ENCODE peak calls at places on chromosome 4, in five cellular contexts. U is aorta; P is CD4-positive, alpha-beta memory T cell; W is nucleus accumbens; N is activated CD8-positive, alpha-beta memory T cell treated with anti-CD3 and anti-CD28 coated beads for 1 hour. Z is an unnamed sample.

GRCh38 chr4:13616597-13616996 is 10.9 kb downstream of the BOD1L1 start:
- DNase-seq in U (no peak), P (no peak), W (no peak), N (no peak), Z (no peak)

GRCh38 chr4:5893013-5893580 is at the start of gene CRMP1:
- DNase-seq in U (no peak), P (no peak), W (no peak), N (no peak), Z (no peak)

GRCh38 chr4:151324449-151325319 is 721 bp downstream of the SH3D19 start:
- DNase-seq in U (peak), P (no peak), W (peak), N (no peak), Z (no peak)

GRCh38 chr4:19736968-19737756 is 514.5 kb upstream of the SLIT2 start:
- DNase-seq in U (no peak), P (no peak), W (no peak), N (no peak), Z (no peak)

GRCh38 chr4:38831653-38832052 is 25.0 kb downstream of the TLR6 start:
- DNase-seq in U (no peak), P (no peak), W (no peak), N (no peak), Z (no peak)

GRCh38 chr4:140090215-140090731 is 63.7 kb downstream of the MAML3 start:
- DNase-seq in U (no peak), P (no peak), W (no peak), N (no peak), Z (no peak)

GRCh38 chr4:109278594-109279031 is 23.8 kb downstream of the COL25A1 start:
- DNase-seq in U (no peak), P (no peak), W (no peak), N (no peak), Z (no peak)

GRCh38 chr4:37383579-37384229 is 139.2 kb downstream of the NWD2 start:
- DNase-seq in U (no peak), P (peak), W (no peak), N (no peak), Z (no peak)

GRCh38 chr4:101160792-101161592 is 186.3 kb downstream of the PPP3CA start:
- DNase-seq in U (no peak), P (no peak), W (no peak), N (no peak), Z (no peak)

GRCh38 chr4:120709986-120710385 is 212.5 kb downstream of the PRDM5 start:
- DNase-seq in U (no peak), P (no peak), W (no peak), N (no peak), Z (no peak)

GRCh38 chr4:14582658-14583057 is 419.6 kb upstream of the CPEB2 start:
- DNase-seq in U (no peak), P (no peak), W (no peak), N (no peak), Z (no peak)

GRCh38 chr4:38989487-38989886 is 42.7 kb downstream of the TMEM156 start:
- DNase-seq in U (no peak), P (no peak), W (no peak), N (no peak), Z (no peak)

GRCh38 chr4:4333265-4333706 is 43.2 kb downstream of the ZBTB49 start:
- DNase-seq in U (no peak), P (no peak), W (no peak), N (no peak), Z (no peak)

GRCh38 chr4:38131371-38132139 is 171.4 kb downstream of the PTTG2 start:
- DNase-seq in U (no peak), P (peak), W (no peak), N (peak), Z (no peak)

GRCh38 chr4:2948895-2949781 is 14.1 kb downstream of the NOP14 start:
- DNase-seq in U (no peak), P (no peak), W (no peak), N (no peak), Z (no peak)

GRCh38 chr4:15455290-15455689 is 14.4 kb upstream of the CC2D2A start:
- DNase-seq in U (no peak), P (no peak), W (no peak), N (no peak), Z (no peak)

GRCh38 chr4:4524364-4524763 is 17.5 kb downstream of the STX18 start:
- DNase-seq in U (no peak), P (peak), W (no peak), N (no peak), Z (no peak)

GRCh38 chr4:17721496-17722360 is 59.7 kb downstream of the FAM184B start:
- DNase-seq in U (no peak), P (no peak), W (peak), N (no peak), Z (no peak)

GRCh38 chr4:1082215-1083182 is 30.9 kb downstream of the RNF212 start:
- DNase-seq in U (peak), P (no peak), W (no peak), N (no peak), Z (peak)

GRCh38 chr4:38313999-38314561 is 349.9 kb upstream of the KLF3 start:
- DNase-seq in U (no peak), P (no peak), W (no peak), N (no peak), Z (no peak)

GRCh38 chr4:1684756-1685603 is 867 bp upstream of the FAM53A start:
- DNase-seq in U (no peak), P (peak), W (no peak), N (no peak), Z (peak)

GRCh38 chr4:112069110-112069509 is 76.1 kb upstream of the FAM241A start:
- DNase-seq in U (no peak), P (no peak), W (no peak), N (no peak), Z (no peak)

Z was measured in suprapubic skin.